ENCODE peak calls at places on chromosomes 7 and 10, in six cellular contexts. O is right lobe of liver, Y is HCT116, P is endodermal cell, L is stomach, X is right cardiac atrium. F is an unnamed sample.

GRCh38 chr10:129883637-129884389 is 80.3 kb downstream of the EBF3 start:
- DNase-seq in Y (no peak), O (no peak), P (no peak), L (no peak), X (no peak), F (no peak)

GRCh38 chr7:107505997-107506682 is 36.3 kb downstream of the GPR22 start:
- DNase-seq in X (no peak), O (peak; percentile 55), L (peak; percentile 68), P (no peak), Y (no peak), F (no peak)

GRCh38 chr10:127145173-127145572 is 51.2 kb downstream of the INSYN2A start:
- DNase-seq in Y (peak; percentile 24), O (no peak), L (no peak), P (no peak), X (no peak), F (peak; percentile 38)

GRCh38 chr10:90592903-90593302 is 264.9 kb downstream of the HTR7 start:
- DNase-seq in X (peak; percentile 72), O (no peak), Y (peak; percentile 68), L (no peak), P (peak; percentile 90), F (peak; percentile 91)

GRCh38 chr10:86486856-86487255 is 34.7 kb downstream of the WAPL start:
- DNase-seq in L (no peak), P (no peak), X (no peak), Y (no peak), O (no peak), F (no peak)

GRCh38 chr7:107661081-107661864 is 645 bp downstream of the SLC26A4 start:
- DNase-seq in O (peak; percentile 63), X (peak; percentile 73), P (peak; percentile 89), L (peak; percentile 71), Y (no peak), F (peak; percentile 44)

GRCh38 chr7:122577449-122578003 is 121.4 kb downstream of the RNF133 start:
- DNase-seq in Y (no peak), X (no peak), P (no peak), O (no peak), L (no peak), F (no peak)

GRCh38 chr7:28724563-28724962 is 233.6 kb downstream of the TRIL start:
- DNase-seq in P (no peak), O (no peak), X (no peak), L (no peak), Y (no peak), F (no peak)

GRCh38 chr10:18653112-18653511 is 1.7 kb upstream of the NSUN6 start:
- DNase-seq in P (no peak), Y (no peak), L (no peak), X (no peak), O (no peak), F (no peak)

GRCh38 chr7:11120675-11121220 is 147.1 kb downstream of the PHF14 start:
- DNase-seq in O (no peak), L (no peak), X (no peak), P (no peak), Y (no peak), F (no peak)

GRCh38 chr10:132546567-132547420 is 9.2 kb downstream of the INPP5A start:
- DNase-seq in X (peak; percentile 51), L (peak; percentile 52), P (peak; percentile 45), O (peak; percentile 75), Y (no peak), F (no peak)

GRCh38 chr10:36671607-36672006 is 453.8 kb upstream of the ANKRD30A start:
- DNase-seq in O (no peak), P (no peak), Y (no peak), X (no peak), L (no peak), F (peak; percentile 23)

GRCh38 chr10:34491666-34492065 is 323.4 kb downstream of the PARD3 start:
- DNase-seq in X (no peak), P (no peak), O (no peak), Y (no peak), L (no peak), F (no peak)

GRCh38 chr7:112420236-112420945 is 29.9 kb upstream of the IFRD1 start:
- DNase-seq in O (no peak), L (no peak), P (no peak), X (no peak), Y (no peak), F (no peak)

GRCh38 chr7:121562274-121562673 is 166.2 kb upstream of the FAM3C start:
- DNase-seq in P (no peak), L (no peak), X (no peak), Y (no peak), O (no peak), F (no peak)

GRCh38 chr7:41820117-41820671 is 117.3 kb upstream of the INHBA start:
- DNase-seq in Y (no peak), P (no peak), O (no peak), X (no peak), L (no peak), F (no peak)

GRCh38 chr7:151117565-151117964 is 31.3 kb downstream of the AGAP3 start:
- DNase-seq in X (peak; percentile 34), Y (no peak), L (no peak), O (no peak), P (no peak), F (no peak)

GRCh38 chr10:58028597-58029366 is 238.9 kb downstream of the IPMK start:
- DNase-seq in L (no peak), Y (no peak), O (no peak), X (no peak), P (no peak), F (peak; percentile 87)

GRCh38 chr7:64045301-64046040 is at the start of gene ZNF727:
- DNase-seq in Y (no peak), O (peak; percentile 53), L (no peak), X (peak; percentile 88), P (no peak), F (no peak)

GRCh38 chr7:137656227-137656849 is 190.4 kb downstream of the DGKI start:
- DNase-seq in P (peak; percentile 91), L (peak; percentile 81), Y (peak; percentile 49), X (peak; percentile 84), O (peak; percentile 77), F (peak; percentile 77)

DNA sequence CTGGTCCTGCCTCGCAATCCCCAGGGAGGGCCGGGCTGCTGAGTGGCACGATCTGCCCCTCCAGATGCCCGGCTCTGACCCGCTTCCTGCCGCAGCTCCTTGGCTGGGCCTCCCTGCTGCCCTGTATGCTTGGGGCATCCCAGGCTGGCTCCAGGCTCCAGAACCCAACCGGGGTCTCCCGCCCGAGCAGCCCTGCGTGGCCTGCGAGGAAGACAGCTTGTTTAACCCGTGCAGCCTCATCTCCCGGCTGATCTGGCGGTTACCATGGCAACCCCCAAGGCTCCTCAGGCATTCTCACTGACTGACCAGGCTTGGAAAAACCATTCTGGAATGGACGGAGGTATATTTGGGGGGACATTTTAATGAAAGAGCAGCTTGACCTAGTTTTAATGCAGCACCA is 232.4 kb upstream of the MYO3A start:
- DNase-seq in P (peak; percentile 69), O (no peak), Y (no peak), X (no peak), L (no peak), F (no peak)
- H3K4me3 ChIP-seq in P (no peak overlapping the region), O (no peak overlapping the region), Y (no peak overlapping the region), X (no peak overlapping the region), L (no peak overlapping the region), F (no peak overlapping the region)

GRCh38 chr10:11742009-11742778 is at the start of gene ECHDC3:
- DNase-seq in Y (no peak), P (peak; percentile 89), X (peak; percentile 90), L (peak; percentile 73), O (peak; percentile 89), F (peak; percentile 39)
- H3K4me3 ChIP-seq in Y (peak within 1 kb of the TSS; percentile 54), P (peak within 1 kb of the TSS; percentile 35), X (peak within 1 kb of the TSS; percentile 66), L (peak within 1 kb of the TSS; percentile 52), O (peak within 1 kb of the TSS; percentile 66), F (peak within 1 kb of the TSS; percentile 64)

GRCh38 chr7:70808876-70809275 is 323.1 kb upstream of the GALNT17 start:
- DNase-seq in L (no peak), Y (no peak), O (no peak), P (no peak), X (no peak), F (no peak)
- H3K4me3 ChIP-seq in L (no peak overlapping the region), Y (no peak overlapping the region), O (no peak overlapping the region), P (no peak overlapping the region), X (no peak overlapping the region), F (no peak overlapping the region)

GRCh38 chr7:379456-380225 is 89.7 kb downstream of the FOXL3 start:
- DNase-seq in X (peak; percentile 73), L (peak; percentile 25), P (peak; percentile 83), O (peak; percentile 43), Y (no peak), F (no peak)
- H3K4me3 ChIP-seq in X (no peak overlapping the region), L (peak overlapping the region; percentile 27), P (no peak overlapping the region), O (no peak overlapping the region), Y (no peak overlapping the region), F (no peak overlapping the region)

GRCh38 chr10:77361426-77361825 is 276.2 kb downstream of the KCNMA1 start:
- DNase-seq in O (no peak), X (no peak), P (no peak), Y (no peak), L (no peak), F (no peak)

GRCh38 chr10:77360835-77361234 is 276.8 kb downstream of the KCNMA1 start:
- DNase-seq in P (no peak), O (no peak), X (no peak), L (no peak), Y (no peak), F (no peak)

GRCh38 chr10:77360121-77360520 is 277.5 kb downstream of the KCNMA1 start:
- DNase-seq in X (no peak), O (no peak), P (no peak), Y (no peak), L (no peak), F (no peak)

GRCh38 chr10:77363197-77363596 is 274.4 kb downstream of the KCNMA1 start:
- DNase-seq in Y (no peak), L (no peak), O (no peak), X (no peak), P (no peak), F (no peak)

DNA sequence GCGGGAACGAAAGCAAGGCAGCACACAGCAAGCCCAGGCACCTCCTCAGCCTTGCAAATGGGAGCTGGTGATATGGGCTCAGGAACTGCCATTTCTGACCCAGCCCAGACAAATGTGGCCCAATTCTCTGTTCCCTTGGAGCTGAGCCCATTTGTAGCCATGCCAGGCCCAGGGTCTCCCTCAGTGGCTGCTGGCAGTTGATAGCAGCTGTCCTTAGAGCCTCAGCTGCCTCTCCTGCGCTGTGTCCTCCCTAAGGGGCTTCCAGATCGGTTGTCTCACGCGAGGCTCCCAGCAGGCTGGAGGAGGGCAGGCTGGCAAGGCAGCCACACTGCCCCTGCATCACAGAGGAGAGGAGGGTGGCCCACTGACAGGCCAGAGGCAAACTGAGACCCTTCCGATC is 275.8 kb downstream of the KCNMA1 start:
- DNase-seq in L (no peak), P (no peak), Y (no peak), O (no peak), X (no peak), F (no peak)
- H3K4me3 ChIP-seq in L (no peak overlapping the region), P (no peak overlapping the region), Y (no peak overlapping the region), O (no peak overlapping the region), X (no peak overlapping the region), F (no peak overlapping the region)

F was measured in fibroblast of villous mesenchyme.